ENCODE peak calls at places on chromosomes 2 and 18, in six cellular contexts. W is A549, G is H1, R is HepG2, I is K562, C is endothelial cell of umbilical vein. Y is an unnamed sample.

GRCh38 chr2:172281648-172282576 is 145.5 kb upstream of the ITGA6 start:
- DNase-seq in W (no peak), R (no peak), G (no peak), C (peak), I (no peak), Y (no peak)

GRCh38 chr2:157747695-157748370 is 119.2 kb upstream of the ACVR1C start:
- DNase-seq in R (no peak), G (no peak), C (no peak), W (no peak), I (no peak), Y (no peak)

GRCh38 chr2:9883897-9884296 is 40.6 kb downstream of the TAF1B start:
- DNase-seq in C (no peak), W (no peak), G (no peak), R (no peak), I (no peak), Y (no peak)

GRCh38 chr2:68916226-68916625 is 36.5 kb downstream of the GKN2 start:
- DNase-seq in C (no peak), R (no peak), G (no peak), W (no peak), I (no peak), Y (no peak)

GRCh38 chr2:8456149-8457091 is 225.4 kb upstream of the ID2 start:
- DNase-seq in I (no peak), W (no peak), G (no peak), C (no peak), R (no peak), Y (no peak)

GRCh38 chr2:240220371-240220770 is 79.9 kb upstream of the OTOS start:
- DNase-seq in G (no peak), C (no peak), I (no peak), W (peak), R (no peak), Y (no peak)

GRCh38 chr18:10190564-10190963 is 263.9 kb upstream of the APCDD1 start:
- DNase-seq in I (no peak), R (no peak), G (no peak), W (no peak), C (no peak), Y (no peak)

GRCh38 chr2:95760839-95761525 is 169.2 kb downstream of the TRIM43 start:
- DNase-seq in W (peak), R (no peak), I (peak), G (no peak), C (no peak), Y (no peak)

GRCh38 chr2:128307595-128307994 is 11.1 kb downstream of the HS6ST1 start:
- DNase-seq in G (no peak), I (no peak), R (no peak), C (no peak), W (no peak), Y (peak)

GRCh38 chr2:127581516-127582490 is 46.3 kb downstream of the MYO7B start:
- DNase-seq in I (no peak), G (peak), C (no peak), W (no peak), R (no peak), Y (no peak)

GRCh38 chr2:27051902-27052645 is 606 bp downstream of the AGBL5 start:
- DNase-seq in G (peak), R (no peak), W (peak), C (peak), I (no peak), Y (peak)

GRCh38 chr2:16546128-16546754 is 119.4 kb downstream of the CYRIA start:
- DNase-seq in W (peak), I (peak), C (peak), R (peak), G (no peak), Y (peak)

GRCh38 chr2:140203347-140203746 is 1423.2 kb upstream of the NXPH2 start:
- DNase-seq in R (no peak), W (no peak), C (no peak), G (no peak), I (no peak), Y (no peak)

GRCh38 chr18:58046794-58047555 is 2.9 kb downstream of the NEDD4L start:
- DNase-seq in W (no peak), C (no peak), G (no peak), R (peak), I (no peak), Y (no peak)

GRCh38 chr2:190119257-190119656 is 56.7 kb upstream of the MSTN start:
- DNase-seq in G (peak), C (peak), W (no peak), R (no peak), I (no peak), Y (peak)

GRCh38 chr2:215059724-215060123 is 78.7 kb downstream of the ABCA12 start:
- DNase-seq in C (no peak), R (no peak), G (no peak), W (no peak), I (no peak), Y (no peak)

GRCh38 chr18:13387856-13388548 is 169.4 kb downstream of the LDLRAD4 start:
- DNase-seq in I (no peak), C (peak), R (no peak), G (no peak), W (no peak), Y (no peak)

GRCh38 chr2:109349555-109350430 is 220.8 kb downstream of the SH3RF3 start:
- DNase-seq in C (no peak), G (peak), I (no peak), W (no peak), R (no peak), Y (peak)

GRCh38 chr2:51511002-51511401 is 479.1 kb upstream of the NRXN1 start:
- DNase-seq in C (no peak), R (no peak), G (no peak), I (no peak), W (no peak), Y (no peak)

GRCh38 chr18:48314694-48315093 is 94.5 kb downstream of the ZBTB7C start:
- DNase-seq in C (no peak), R (no peak), I (no peak), G (no peak), W (no peak), Y (no peak)

GRCh38 chr18:74732380-74732779 is 134.7 kb downstream of the ZNF407 start:
- DNase-seq in W (no peak), G (no peak), C (no peak), R (no peak), I (no peak), Y (no peak)

GRCh38 chr18:23662309-23663263 is at the start of gene ANKRD29:
- DNase-seq in C (peak), R (no peak), G (peak), W (peak), I (peak), Y (peak)

GRCh38 chr2:214856116-214856515 is 46.6 kb upstream of the BARD1 start:
- DNase-seq in G (no peak), C (no peak), W (peak), R (no peak), I (no peak), Y (no peak)

GRCh38 chr2:40346535-40347354 is 105.1 kb downstream of the SLC8A1 start:
- DNase-seq in W (no peak), G (no peak), C (peak), R (no peak), I (no peak), Y (no peak)

GRCh38 chr2:127086800-127087737 is 19.9 kb downstream of the BIN1 start:
- DNase-seq in W (no peak), R (no peak), C (peak), I (peak), G (peak), Y (peak)

GRCh38 chr2:85779641-85780315 is 26.0 kb downstream of the ATOH8 start:
- DNase-seq in C (no peak), G (no peak), R (no peak), I (no peak), W (no peak), Y (no peak)

GRCh38 chr2:11509657-11510360 is 24.0 kb upstream of the GREB1 start:
- DNase-seq in W (no peak), I (no peak), R (no peak), C (no peak), G (no peak), Y (no peak)

GRCh38 chr2:60461421-60462108 is 91.9 kb downstream of the BCL11A start:
- DNase-seq in G (no peak), W (no peak), C (no peak), R (no peak), I (no peak), Y (no peak)

GRCh38 chr2:100291152-100291970 is 30.9 kb downstream of the LONRF2 start:
- DNase-seq in G (no peak), W (peak), I (peak), C (peak), R (peak), Y (no peak)

GRCh38 chr2:19623488-19623887 is 265.1 kb upstream of the OSR1 start:
- DNase-seq in W (peak), G (no peak), R (no peak), I (no peak), C (peak), Y (no peak)
- TF ChIP-seq JUN in W (no peak), G (no peak), R (no peak), I (no peak), C (no peak), Y (no peak)

GRCh38 chr2:186474196-186474595 is 11.9 kb upstream of the ZC3H15 start:
- DNase-seq in I (no peak), R (no peak), G (no peak), C (no peak), W (no peak), Y (no peak)

GRCh38 chr2:186480991-186481390 is 5.1 kb upstream of the ZC3H15 start:
- DNase-seq in W (no peak), C (no peak), I (no peak), G (no peak), R (no peak), Y (no peak)

GRCh38 chr2:186477782-186478181 is 8.3 kb upstream of the ZC3H15 start:
- DNase-seq in R (no peak), W (no peak), I (no peak), G (no peak), C (no peak), Y (no peak)
- TF ChIP-seq JUN in R (no peak), W (no peak), I (no peak), G (no peak), C (no peak), Y (no peak)

GRCh38 chr2:184597571-184597980 is 753 bp upstream of the ZNF804A start:
- DNase-seq in G (peak), I (no peak), C (peak), R (no peak), W (no peak), Y (peak)
- TF ChIP-seq JUN in G (no peak), I (no peak), C (no peak), R (no peak), W (no peak), Y (no peak)

GRCh38 chr2:148106331-148106730 is 85.4 kb downstream of the MBD5 start:
- DNase-seq in G (no peak), I (no peak), R (no peak), W (no peak), C (no peak), Y (no peak)
- TF ChIP-seq JUN in G (no peak), I (no peak), R (no peak), W (no peak), C (no peak), Y (no peak)

DNA sequence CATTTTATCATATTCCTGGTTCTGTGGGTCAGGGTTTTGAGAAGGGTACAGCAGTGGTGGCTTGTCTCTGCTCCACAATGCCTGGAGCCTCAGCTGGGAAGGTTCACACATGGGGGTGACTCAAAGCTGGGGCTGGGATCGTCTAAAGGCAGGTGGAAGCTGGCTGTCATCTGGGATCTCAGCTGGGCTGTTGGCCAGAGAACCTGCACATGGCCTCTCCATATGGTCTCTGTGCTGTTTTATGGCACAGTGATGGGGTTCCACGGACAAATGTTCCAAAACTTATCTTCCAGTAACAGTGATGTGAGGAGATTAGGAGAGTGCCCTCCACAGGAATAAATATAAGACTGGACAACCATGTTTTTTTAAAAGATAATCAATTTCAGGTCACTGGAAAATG is 191.4 kb downstream of the SS18 start:
- DNase-seq in W (no peak), G (no peak), I (no peak), C (no peak), R (no peak), Y (no peak)
- TF ChIP-seq JUN in W (no peak), G (no peak), I (no peak), C (no peak), R (no peak), Y (no peak)

GRCh38 chr2:45289018-45289417 is 279.8 kb upstream of the SIX2 start:
- DNase-seq in G (no peak), W (no peak), R (no peak), C (no peak), I (no peak), Y (no peak)

GRCh38 chr2:45293182-45293581 is 283.9 kb upstream of the SIX2 start:
- DNase-seq in G (no peak), R (no peak), W (no peak), C (peak), I (no peak), Y (no peak)

GRCh38 chr2:45291283-45291682 is 282.0 kb upstream of the SIX2 start:
- DNase-seq in G (no peak), C (peak), I (no peak), W (no peak), R (no peak), Y (no peak)

GRCh38 chr2:45288532-45288931 is 279.3 kb upstream of the SIX2 start:
- DNase-seq in R (no peak), W (no peak), I (no peak), G (no peak), C (peak), Y (no peak)

GRCh38 chr2:45289997-45290673 is 280.9 kb upstream of the SIX2 start:
- DNase-seq in W (no peak), I (no peak), C (no peak), R (no peak), G (no peak), Y (no peak)
- TF ChIP-seq JUN in W (no peak), I (no peak), C (no peak), R (no peak), G (no peak), Y (no peak)

Y was measured in WTC11.